ENCODE peak calls at places on chromosome 15, in five cellular contexts. I is psoas muscle, K is kidney epithelial cell, Q is SK-N-SH, X is coronary artery. H is an unnamed sample.

GRCh38 chr15:25175033-25175788 is 220.4 kb downstream of the SNRPN start:
- DNase-seq in I (peak), K (no peak), Q (peak), X (no peak), H (peak)

GRCh38 chr15:79463043-79463780 is 31.1 kb downstream of the MINAR1 start:
- DNase-seq in I (no peak), K (no peak), Q (no peak), X (no peak), H (peak)

GRCh38 chr15:61051570-61052031 is 177.5 kb downstream of the RORA start:
- DNase-seq in I (peak), K (no peak), Q (peak), X (no peak), H (peak)

GRCh38 chr15:94080989-94081605 is 150.3 kb upstream of the MCTP2 start:
- DNase-seq in I (no peak), K (no peak), Q (no peak), X (no peak), H (no peak)

GRCh38 chr15:63872759-63873510 is 39.2 kb upstream of the HERC1 start:
- DNase-seq in I (no peak), K (no peak), Q (no peak), X (no peak), H (no peak)

GRCh38 chr15:26724381-26724780 is 48.5 kb downstream of the GABRB3 start:
- DNase-seq in I (no peak), K (no peak), Q (no peak), X (no peak), H (no peak)

GRCh38 chr15:67879440-67880129 is 39.7 kb upstream of the RNU6-1 start:
- DNase-seq in I (no peak), K (no peak), Q (no peak), X (no peak), H (no peak)

GRCh38 chr15:83486363-83486762 is 39.2 kb downstream of the SH3GL3 start:
- DNase-seq in I (no peak), K (no peak), Q (no peak), X (no peak), H (no peak)

GRCh38 chr15:97522362-97522761 is 438.1 kb upstream of the ARRDC4 start:
- DNase-seq in I (peak), K (no peak), Q (no peak), X (no peak), H (no peak)

GRCh38 chr15:57607570-57608000 is 15.9 kb downstream of the MYZAP start:
- DNase-seq in I (peak), K (peak), Q (no peak), X (peak), H (no peak)

GRCh38 chr15:89785771-89786135 is 9.6 kb downstream of the MESP2 start:
- DNase-seq in I (no peak), K (no peak), Q (no peak), X (no peak), H (no peak)

GRCh38 chr15:90495067-90495466 is 34.7 kb upstream of the CRTC3 start:
- DNase-seq in I (no peak), K (no peak), Q (no peak), X (no peak), H (no peak)

GRCh38 chr15:80182611-80183210 is 29.9 kb downstream of the FAH start:
- DNase-seq in I (no peak), K (no peak), Q (no peak), X (no peak), H (no peak)

GRCh38 chr15:84749111-84749991 is 959 bp downstream of the ZNF592 start:
- DNase-seq in I (peak), K (no peak), Q (peak), X (peak), H (no peak)

GRCh38 chr15:73771380-73772095 is 18.4 kb upstream of the INSYN1 start:
- DNase-seq in I (no peak), K (no peak), Q (no peak), X (no peak), H (no peak)

GRCh38 chr15:77030042-77030927 is 35.4 kb downstream of the PSTPIP1 start:
- DNase-seq in I (no peak), K (no peak), Q (peak), X (peak), H (peak)

GRCh38 chr15:99163271-99164062 is 58.6 kb downstream of the SYNM start:
- DNase-seq in I (no peak), K (no peak), Q (no peak), X (no peak), H (peak)

GRCh38 chr15:42890161-42890913 is 30.2 kb downstream of the TTBK2 start:
- DNase-seq in I (no peak), K (peak), Q (no peak), X (no peak), H (no peak)

GRCh38 chr15:62848631-62849050 is 193.9 kb upstream of the TPM1 start:
- DNase-seq in I (no peak), K (no peak), Q (no peak), X (no peak), H (no peak)

GRCh38 chr15:72358532-72359180 is 17.2 kb downstream of the HEXA start:
- DNase-seq in I (peak), K (no peak), Q (peak), X (no peak), H (no peak)

GRCh38 chr15:46365612-46366011 is 730.8 kb downstream of the SQOR start:
- DNase-seq in I (no peak), K (no peak), Q (no peak), X (no peak), H (no peak)

GRCh38 chr15:65434201-65434600 is 11.5 kb upstream of the IGDCC4 start:
- DNase-seq in I (no peak), K (no peak), Q (no peak), X (peak), H (no peak)

GRCh38 chr15:44102675-44103254 is 92.3 kb downstream of the FRMD5 start:
- DNase-seq in I (no peak), K (peak), Q (no peak), X (no peak), H (no peak)

GRCh38 chr15:38690737-38691332 is 126.2 kb upstream of the RASGRP1 start:
- DNase-seq in I (peak), K (no peak), Q (peak), X (no peak), H (no peak)

GRCh38 chr15:58686286-58686685 is 63.2 kb downstream of the ADAM10 start:
- DNase-seq in I (no peak), K (no peak), Q (no peak), X (no peak), H (no peak)

GRCh38 chr15:69434679-69435078 is 17.9 kb upstream of the RPLP1 start:
- DNase-seq in I (no peak), K (no peak), Q (no peak), X (no peak), H (no peak)

GRCh38 chr15:75732809-75733451 is 20.3 kb upstream of the CSPG4 start:
- DNase-seq in I (peak), K (no peak), Q (peak), X (no peak), H (peak)

GRCh38 chr15:55774113-55774970 is 31.4 kb upstream of the PRTG start:
- DNase-seq in I (peak), K (no peak), Q (peak), X (no peak), H (no peak)

GRCh38 chr15:81507831-81508230 is 133.8 kb upstream of the TMC3 start:
- DNase-seq in I (no peak), K (no peak), Q (no peak), X (no peak), H (no peak)

GRCh38 chr15:55741592-55742497 is 1.1 kb downstream of the PRTG start:
- DNase-seq in I (no peak), K (no peak), Q (peak), X (no peak), H (no peak)

GRCh38 chr15:89500397-89501270 is 4.3 kb upstream of the RHCG start:
- DNase-seq in I (no peak), K (no peak), Q (no peak), X (peak), H (no peak)

GRCh38 chr15:52673734-52674133 is 5.5 kb downstream of the ATOSA start:
- DNase-seq in I (no peak), K (no peak), Q (no peak), X (no peak), H (no peak)
- TF ChIP-seq CTCF in I (no peak), K (no peak), Q (no peak), X (no peak), H (no peak)

DNA sequence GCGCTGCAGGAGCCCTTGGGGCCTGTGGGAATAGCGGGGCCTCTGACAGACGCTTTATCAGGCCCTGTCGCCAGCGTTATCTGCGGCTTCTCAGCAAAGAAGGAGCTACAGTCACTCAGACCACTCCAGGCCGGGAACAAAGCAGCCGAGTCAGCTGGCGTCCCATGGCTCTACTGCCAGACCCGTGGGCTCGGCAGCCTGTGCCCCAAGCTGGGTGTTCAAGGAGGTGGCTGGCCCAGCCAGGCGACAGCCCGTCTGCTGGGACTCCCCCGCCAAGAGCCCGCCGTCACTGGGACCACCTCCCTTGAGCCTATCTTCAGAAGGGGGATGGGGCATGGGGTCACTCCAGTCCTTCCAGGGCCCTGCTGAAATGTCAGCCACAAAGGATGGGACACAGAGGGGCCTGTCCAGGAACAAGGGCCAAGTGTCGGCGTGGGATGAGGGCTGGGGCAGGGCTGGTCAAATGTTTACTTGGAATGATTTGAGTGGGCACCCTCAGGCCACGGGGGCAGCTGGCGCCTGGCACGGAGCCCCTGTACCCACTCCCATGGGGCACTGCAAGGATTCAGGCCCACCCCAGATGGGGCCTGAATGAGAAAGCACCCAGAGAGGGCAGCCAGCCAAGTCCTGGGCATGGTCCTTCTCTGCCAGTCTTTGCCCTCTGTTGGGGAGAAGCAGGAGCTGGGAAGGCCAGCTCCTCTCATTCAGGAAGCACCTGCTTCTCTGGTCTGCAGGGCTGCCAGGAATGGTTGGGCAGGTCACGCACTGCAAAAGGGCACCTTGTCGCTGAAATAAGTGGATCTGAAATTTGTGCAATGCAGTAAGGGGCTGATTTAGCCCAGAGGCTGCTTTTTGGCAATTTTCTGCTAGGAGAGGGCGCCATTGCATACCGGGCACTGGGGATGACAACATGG is 148.3 kb downstream of the SMAD6 start:
- DNase-seq in I (no peak), K (no peak), Q (peak), X (peak), H (no peak)
- TF ChIP-seq CTCF in I (no peak), K (no peak), Q (no peak), X (no peak), H (no peak)

DNA sequence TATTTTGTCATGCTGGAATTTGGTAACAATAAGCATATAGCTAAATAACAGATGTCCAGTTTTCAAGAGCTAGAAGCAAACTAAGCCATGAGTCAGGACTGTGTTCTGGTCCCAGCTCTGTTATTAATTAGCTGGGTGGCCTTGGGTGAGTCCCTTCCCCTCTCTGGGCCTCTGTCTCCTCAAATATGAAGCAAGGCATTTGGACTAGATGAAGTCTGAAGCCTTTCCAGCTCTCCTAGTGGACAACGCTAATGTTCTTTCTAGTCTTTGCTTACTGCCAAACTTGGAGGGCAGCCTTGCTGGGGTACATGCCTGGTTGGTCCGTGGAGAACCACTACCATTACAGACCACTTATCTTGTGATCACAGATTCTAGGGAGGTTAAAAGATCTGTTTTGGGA is 127.6 kb downstream of the DUT start:
- DNase-seq in I (no peak), K (no peak), Q (no peak), X (no peak), H (no peak)
- TF ChIP-seq CTCF in I (no peak), K (no peak), Q (no peak), X (no peak), H (no peak)

GRCh38 chr15:101773496-101774100 is 29.7 kb upstream of the OR4F6 start:
- DNase-seq in I (no peak), K (no peak), Q (no peak), X (peak), H (no peak)
- TF ChIP-seq CTCF in I (no peak), K (no peak), Q (peak), X (no peak), H (peak)

DNA sequence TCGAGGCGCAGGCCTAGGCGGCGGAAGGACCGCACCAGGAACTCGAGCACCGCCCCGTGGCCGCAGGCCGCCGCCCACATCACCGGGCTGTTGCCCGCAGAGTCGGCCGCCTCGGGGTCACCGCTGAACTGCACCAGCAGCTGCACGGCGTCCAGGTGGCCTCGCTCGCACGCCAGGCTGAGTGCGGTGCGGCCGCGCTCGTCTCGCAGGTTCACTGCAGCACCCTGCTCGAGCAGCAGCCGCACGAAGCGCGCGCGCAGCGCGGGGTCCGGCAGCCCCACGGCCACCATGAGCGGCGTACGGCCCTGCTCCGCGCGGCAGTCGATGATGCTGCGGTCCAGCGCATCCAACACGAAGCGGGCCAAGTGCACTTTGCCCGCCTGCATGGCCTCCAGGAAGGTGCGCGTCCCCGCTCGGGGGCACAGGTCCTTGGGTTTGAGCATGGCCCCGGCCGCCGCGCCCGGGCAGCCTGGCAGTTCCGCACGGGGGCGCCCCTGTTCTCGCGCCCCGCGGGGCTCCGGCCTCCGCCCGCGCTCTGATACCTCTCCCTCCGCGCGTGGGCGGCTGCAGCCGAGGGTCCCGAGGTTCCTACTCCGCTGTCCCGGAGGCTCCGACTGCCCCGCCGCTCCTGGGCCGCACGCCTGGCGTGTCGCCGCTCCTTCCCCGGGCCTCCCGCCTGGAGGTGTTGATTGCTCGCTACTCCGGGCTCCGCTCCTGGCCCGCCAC is 557 bp downstream of the ANKRD63 start:
- DNase-seq in I (no peak), K (no peak), Q (peak), X (no peak), H (no peak)
- TF ChIP-seq CTCF in I (peak), K (peak), Q (peak), X (no peak), H (peak)

DNA sequence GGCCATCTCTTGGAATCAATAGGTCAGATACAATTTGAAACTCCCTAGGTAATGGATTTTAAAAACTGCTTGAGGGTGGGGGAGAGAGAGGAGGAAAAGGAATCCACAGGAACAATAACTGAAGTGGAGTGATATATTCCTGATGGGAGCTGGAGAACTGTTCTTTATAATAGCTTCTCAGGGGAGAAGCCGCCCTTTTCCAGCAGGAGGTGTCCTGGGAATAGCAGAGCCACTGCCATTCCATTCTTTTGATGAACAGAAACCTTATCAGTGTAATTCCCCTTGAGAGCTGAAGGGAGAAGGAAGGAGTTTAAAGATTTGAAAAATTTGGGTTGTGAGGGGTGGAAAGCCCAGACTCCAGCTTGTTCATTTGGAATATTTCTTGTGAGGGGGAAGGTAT is 504.9 kb upstream of the DPH6 start:
- DNase-seq in I (no peak), K (no peak), Q (no peak), X (no peak), H (no peak)
- TF ChIP-seq CTCF in I (no peak), K (no peak), Q (no peak), X (no peak), H (no peak)